ENCODE peak calls at places on chromosomes 2 and 18, in four cellular contexts. One of them, this sample, is unnamed.

GRCh38 chr18:74896390-74896991 is 298.8 kb downstream of the ZNF407 start:
- DNase-seq in stimulated activated naive CD8-positive, alpha-beta T cell treated with anti-CD3 and anti-CD28 coated beads, Interleukin-15, Interleukin-2, amounts not matched to agents 100 U/mL and 50 U/mL, for 24 hours: peak
- DNase-seq in spleen: no peak
- DNase-seq in stimulated activated CD4-positive, alpha-beta T cell treated with anti-CD3 and anti-CD28 coated beads, TNF-alpha, amount 100 ng/mL, for 48 hours: no peak
- DNase-seq in this sample: no peak

GRCh38 chr2:164692114-164692513 is 70.8 kb upstream of the GRB14 start:
- DNase-seq in spleen: no peak
- DNase-seq in stimulated activated naive CD8-positive, alpha-beta T cell treated with anti-CD3 and anti-CD28 coated beads, Interleukin-15, Interleukin-2, amounts not matched to agents 100 U/mL and 50 U/mL, for 24 hours: no peak
- DNase-seq in stimulated activated CD4-positive, alpha-beta T cell treated with anti-CD3 and anti-CD28 coated beads, TNF-alpha, amount 100 ng/mL, for 48 hours: no peak
- DNase-seq in this sample: no peak

GRCh38 chr2:45649855-45650806 is 1.3 kb upstream of the PRKCE start:
- DNase-seq in spleen: peak
- DNase-seq in stimulated activated CD4-positive, alpha-beta T cell treated with anti-CD3 and anti-CD28 coated beads, TNF-alpha, amount 100 ng/mL, for 48 hours: peak
- DNase-seq in stimulated activated naive CD8-positive, alpha-beta T cell treated with anti-CD3 and anti-CD28 coated beads, Interleukin-15, Interleukin-2, amounts not matched to agents 100 U/mL and 50 U/mL, for 24 hours: peak
- DNase-seq in this sample: peak

GRCh38 chr18:80169607-80170006 is 60.5 kb downstream of the ADNP2 start:
- DNase-seq in stimulated activated CD4-positive, alpha-beta T cell treated with anti-CD3 and anti-CD28 coated beads, TNF-alpha, amount 100 ng/mL, for 48 hours: no peak
- DNase-seq in spleen: no peak
- DNase-seq in stimulated activated naive CD8-positive, alpha-beta T cell treated with anti-CD3 and anti-CD28 coated beads, Interleukin-15, Interleukin-2, amounts not matched to agents 100 U/mL and 50 U/mL, for 24 hours: no peak
- DNase-seq in this sample: no peak

GRCh38 chr2:10169053-10169578 is 46.6 kb downstream of the RRM2 start:
- DNase-seq in stimulated activated naive CD8-positive, alpha-beta T cell treated with anti-CD3 and anti-CD28 coated beads, Interleukin-15, Interleukin-2, amounts not matched to agents 100 U/mL and 50 U/mL, for 24 hours: no peak
- DNase-seq in spleen: peak
- DNase-seq in stimulated activated CD4-positive, alpha-beta T cell treated with anti-CD3 and anti-CD28 coated beads, TNF-alpha, amount 100 ng/mL, for 48 hours: no peak
- DNase-seq in this sample: no peak

GRCh38 chr18:54906636-54907180 is 52.6 kb downstream of the CCDC68 start:
- DNase-seq in spleen: no peak
- DNase-seq in stimulated activated naive CD8-positive, alpha-beta T cell treated with anti-CD3 and anti-CD28 coated beads, Interleukin-15, Interleukin-2, amounts not matched to agents 100 U/mL and 50 U/mL, for 24 hours: no peak
- DNase-seq in stimulated activated CD4-positive, alpha-beta T cell treated with anti-CD3 and anti-CD28 coated beads, TNF-alpha, amount 100 ng/mL, for 48 hours: no peak
- DNase-seq in this sample: no peak

GRCh38 chr2:64750001-64750816 is 96.5 kb upstream of the SERTAD2 start:
- DNase-seq in stimulated activated CD4-positive, alpha-beta T cell treated with anti-CD3 and anti-CD28 coated beads, TNF-alpha, amount 100 ng/mL, for 48 hours: no peak
- DNase-seq in spleen: peak
- DNase-seq in stimulated activated naive CD8-positive, alpha-beta T cell treated with anti-CD3 and anti-CD28 coated beads, Interleukin-15, Interleukin-2, amounts not matched to agents 100 U/mL and 50 U/mL, for 24 hours: peak
- DNase-seq in this sample: peak

GRCh38 chr2:273338-273737 is 8.6 kb downstream of the ACP1 start:
- DNase-seq in spleen: no peak
- DNase-seq in stimulated activated naive CD8-positive, alpha-beta T cell treated with anti-CD3 and anti-CD28 coated beads, Interleukin-15, Interleukin-2, amounts not matched to agents 100 U/mL and 50 U/mL, for 24 hours: no peak
- DNase-seq in stimulated activated CD4-positive, alpha-beta T cell treated with anti-CD3 and anti-CD28 coated beads, TNF-alpha, amount 100 ng/mL, for 48 hours: no peak
- DNase-seq in this sample: no peak

GRCh38 chr2:237833546-237833945 is 25.9 kb upstream of the RAMP1 start:
- DNase-seq in stimulated activated naive CD8-positive, alpha-beta T cell treated with anti-CD3 and anti-CD28 coated beads, Interleukin-15, Interleukin-2, amounts not matched to agents 100 U/mL and 50 U/mL, for 24 hours: no peak
- DNase-seq in spleen: no peak
- DNase-seq in stimulated activated CD4-positive, alpha-beta T cell treated with anti-CD3 and anti-CD28 coated beads, TNF-alpha, amount 100 ng/mL, for 48 hours: no peak
- DNase-seq in this sample: no peak

This sample was measured in tibial nerve.